ENCODE peak calls at places on chromosomes 4 and X, in five cellular contexts. One of them, this sample, is unnamed.

GRCh38 chr4:81747242-81747930 is 275.7 kb upstream of the RASGEF1B start:
- DNase-seq in dorsolateral prefrontal cortex: no peak
- DNase-seq in anterior cingulate cortex: no peak
- DNase-seq in stimulated activated CD4-positive, alpha-beta T cell treated with anti-CD3 and anti-CD28 coated beads, TNF-alpha, amount 100 ng/mL, for 4 hours: no peak
- DNase-seq in Daoy: peak; percentile 4
- DNase-seq in this sample: no peak

GRCh38 chrX:69387559-69388487 is 116.3 kb upstream of the NALF2 start:
- DNase-seq in stimulated activated CD4-positive, alpha-beta T cell treated with anti-CD3 and anti-CD28 coated beads, TNF-alpha, amount 100 ng/mL, for 4 hours: peak; percentile 4
- DNase-seq in anterior cingulate cortex: no peak
- DNase-seq in dorsolateral prefrontal cortex: peak; percentile 25
- DNase-seq in Daoy: peak; percentile 42
- DNase-seq in this sample: peak; percentile 5

GRCh38 chrX:137565921-137566745 is at the start of gene ZIC3:
- DNase-seq in Daoy: peak; percentile 89
- DNase-seq in anterior cingulate cortex: no peak
- DNase-seq in stimulated activated CD4-positive, alpha-beta T cell treated with anti-CD3 and anti-CD28 coated beads, TNF-alpha, amount 100 ng/mL, for 4 hours: no peak
- DNase-seq in dorsolateral prefrontal cortex: peak; percentile 62
- DNase-seq in this sample: no peak

GRCh38 chr4:119835511-119835910 is 206.9 kb upstream of the PDE5A start:
- DNase-seq in stimulated activated CD4-positive, alpha-beta T cell treated with anti-CD3 and anti-CD28 coated beads, TNF-alpha, amount 100 ng/mL, for 4 hours: no peak
- DNase-seq in dorsolateral prefrontal cortex: no peak
- DNase-seq in Daoy: no peak
- DNase-seq in anterior cingulate cortex: no peak
- DNase-seq in this sample: no peak

GRCh38 chr4:182826391-182826790 is 90.8 kb downstream of the DCTD start:
- DNase-seq in Daoy: no peak
- DNase-seq in stimulated activated CD4-positive, alpha-beta T cell treated with anti-CD3 and anti-CD28 coated beads, TNF-alpha, amount 100 ng/mL, for 4 hours: no peak
- DNase-seq in anterior cingulate cortex: no peak
- DNase-seq in dorsolateral prefrontal cortex: no peak
- DNase-seq in this sample: no peak

GRCh38 chr4:8507624-8508023 is 67.0 kb downstream of the TRMT44 start:
- DNase-seq in stimulated activated CD4-positive, alpha-beta T cell treated with anti-CD3 and anti-CD28 coated beads, TNF-alpha, amount 100 ng/mL, for 4 hours: no peak
- DNase-seq in Daoy: no peak
- DNase-seq in dorsolateral prefrontal cortex: no peak
- DNase-seq in anterior cingulate cortex: no peak
- DNase-seq in this sample: no peak

GRCh38 chr4:7096264-7096663 is 28.4 kb upstream of the GRPEL1 start:
- DNase-seq in stimulated activated CD4-positive, alpha-beta T cell treated with anti-CD3 and anti-CD28 coated beads, TNF-alpha, amount 100 ng/mL, for 4 hours: no peak
- DNase-seq in Daoy: no peak
- DNase-seq in dorsolateral prefrontal cortex: no peak
- DNase-seq in anterior cingulate cortex: no peak
- DNase-seq in this sample: no peak

GRCh38 chr4:169620846-169621228 is 459 bp downstream of the CLCN3 start:
- DNase-seq in Daoy: peak; percentile 5
- DNase-seq in dorsolateral prefrontal cortex: no peak
- DNase-seq in anterior cingulate cortex: no peak
- DNase-seq in stimulated activated CD4-positive, alpha-beta T cell treated with anti-CD3 and anti-CD28 coated beads, TNF-alpha, amount 100 ng/mL, for 4 hours: no peak
- DNase-seq in this sample: no peak

GRCh38 chr4:138669479-138670165 is 346.0 kb upstream of the NOCT start:
- DNase-seq in dorsolateral prefrontal cortex: no peak
- DNase-seq in anterior cingulate cortex: no peak
- DNase-seq in stimulated activated CD4-positive, alpha-beta T cell treated with anti-CD3 and anti-CD28 coated beads, TNF-alpha, amount 100 ng/mL, for 4 hours: no peak
- DNase-seq in Daoy: peak; percentile 60
- DNase-seq in this sample: peak; percentile 17

GRCh38 chr4:128310266-128310697 is 22.7 kb upstream of the PGRMC2 start:
- DNase-seq in anterior cingulate cortex: no peak
- DNase-seq in dorsolateral prefrontal cortex: no peak
- DNase-seq in Daoy: peak; percentile 13
- DNase-seq in stimulated activated CD4-positive, alpha-beta T cell treated with anti-CD3 and anti-CD28 coated beads, TNF-alpha, amount 100 ng/mL, for 4 hours: no peak
- DNase-seq in this sample: no peak

GRCh38 chr4:19983072-19983471 is 268.6 kb upstream of the SLIT2 start:
- DNase-seq in stimulated activated CD4-positive, alpha-beta T cell treated with anti-CD3 and anti-CD28 coated beads, TNF-alpha, amount 100 ng/mL, for 4 hours: no peak
- DNase-seq in dorsolateral prefrontal cortex: no peak
- DNase-seq in Daoy: peak; percentile 55
- DNase-seq in anterior cingulate cortex: no peak
- DNase-seq in this sample: peak; percentile 97

GRCh38 chr4:183326853-183327252 is 4.6 kb upstream of the CLDN24 start:
- DNase-seq in Daoy: peak; percentile 4
- DNase-seq in stimulated activated CD4-positive, alpha-beta T cell treated with anti-CD3 and anti-CD28 coated beads, TNF-alpha, amount 100 ng/mL, for 4 hours: no peak
- DNase-seq in dorsolateral prefrontal cortex: no peak
- DNase-seq in anterior cingulate cortex: no peak
- DNase-seq in this sample: peak; percentile 26

GRCh38 chrX:153061732-153062131 is 5.5 kb downstream of the PNMA3 start:
- DNase-seq in stimulated activated CD4-positive, alpha-beta T cell treated with anti-CD3 and anti-CD28 coated beads, TNF-alpha, amount 100 ng/mL, for 4 hours: no peak
- DNase-seq in dorsolateral prefrontal cortex: no peak
- DNase-seq in Daoy: peak; percentile 25
- DNase-seq in anterior cingulate cortex: no peak
- DNase-seq in this sample: peak; percentile 65

GRCh38 chrX:1094934-1095333 is 117.5 kb downstream of the CRLF2 start:
- DNase-seq in stimulated activated CD4-positive, alpha-beta T cell treated with anti-CD3 and anti-CD28 coated beads, TNF-alpha, amount 100 ng/mL, for 4 hours: no peak
- DNase-seq in dorsolateral prefrontal cortex: no peak
- DNase-seq in Daoy: no peak
- DNase-seq in anterior cingulate cortex: no peak
- DNase-seq in this sample: no peak

GRCh38 chrX:130213376-130213775 is 41.6 kb downstream of the RAB33A start:
- DNase-seq in dorsolateral prefrontal cortex: no peak
- DNase-seq in anterior cingulate cortex: no peak
- DNase-seq in stimulated activated CD4-positive, alpha-beta T cell treated with anti-CD3 and anti-CD28 coated beads, TNF-alpha, amount 100 ng/mL, for 4 hours: no peak
- DNase-seq in Daoy: no peak
- DNase-seq in this sample: no peak

GRCh38 chr4:182578402-182578801 is 335.2 kb downstream of the TENM3 start:
- DNase-seq in dorsolateral prefrontal cortex: no peak
- DNase-seq in stimulated activated CD4-positive, alpha-beta T cell treated with anti-CD3 and anti-CD28 coated beads, TNF-alpha, amount 100 ng/mL, for 4 hours: no peak
- DNase-seq in anterior cingulate cortex: no peak
- DNase-seq in Daoy: peak; percentile 56
- DNase-seq in this sample: peak; percentile 76

GRCh38 chrX:148298737-148299136 is 201.7 kb upstream of the AFF2 start:
- DNase-seq in dorsolateral prefrontal cortex: no peak
- DNase-seq in stimulated activated CD4-positive, alpha-beta T cell treated with anti-CD3 and anti-CD28 coated beads, TNF-alpha, amount 100 ng/mL, for 4 hours: no peak
- DNase-seq in Daoy: peak; percentile 5
- DNase-seq in anterior cingulate cortex: no peak
- DNase-seq in this sample: no peak

GRCh38 chr4:173332021-173332487 is 2.1 kb downstream of the HMGB2 start:
- DNase-seq in anterior cingulate cortex: no peak
- DNase-seq in Daoy: no peak
- DNase-seq in dorsolateral prefrontal cortex: no peak
- DNase-seq in stimulated activated CD4-positive, alpha-beta T cell treated with anti-CD3 and anti-CD28 coated beads, TNF-alpha, amount 100 ng/mL, for 4 hours: no peak
- DNase-seq in this sample: no peak

GRCh38 chr4:24279492-24279891 is 304.9 kb downstream of the DHX15 start:
- DNase-seq in anterior cingulate cortex: no peak
- DNase-seq in stimulated activated CD4-positive, alpha-beta T cell treated with anti-CD3 and anti-CD28 coated beads, TNF-alpha, amount 100 ng/mL, for 4 hours: no peak
- DNase-seq in dorsolateral prefrontal cortex: no peak
- DNase-seq in Daoy: no peak
- DNase-seq in this sample: no peak

GRCh38 chrX:42149281-42149680 is 225.9 kb upstream of the CASK start:
- DNase-seq in stimulated activated CD4-positive, alpha-beta T cell treated with anti-CD3 and anti-CD28 coated beads, TNF-alpha, amount 100 ng/mL, for 4 hours: no peak
- DNase-seq in dorsolateral prefrontal cortex: no peak
- DNase-seq in anterior cingulate cortex: no peak
- DNase-seq in Daoy: no peak
- DNase-seq in this sample: no peak

GRCh38 chr4:72468904-72469502 is 100.0 kb downstream of the ADAMTS3 start:
- DNase-seq in dorsolateral prefrontal cortex: no peak
- DNase-seq in anterior cingulate cortex: no peak
- DNase-seq in stimulated activated CD4-positive, alpha-beta T cell treated with anti-CD3 and anti-CD28 coated beads, TNF-alpha, amount 100 ng/mL, for 4 hours: no peak
- DNase-seq in Daoy: no peak
- DNase-seq in this sample: peak; percentile 32

GRCh38 chr4:122000849-122001248 is 49.0 kb upstream of the TRPC3 start:
- DNase-seq in Daoy: no peak
- DNase-seq in stimulated activated CD4-positive, alpha-beta T cell treated with anti-CD3 and anti-CD28 coated beads, TNF-alpha, amount 100 ng/mL, for 4 hours: no peak
- DNase-seq in dorsolateral prefrontal cortex: no peak
- DNase-seq in anterior cingulate cortex: no peak
- DNase-seq in this sample: no peak

GRCh38 chrX:51568586-51568985 is 50.1 kb downstream of the CENPVL3 start:
- DNase-seq in dorsolateral prefrontal cortex: no peak
- DNase-seq in Daoy: peak; percentile 54
- DNase-seq in anterior cingulate cortex: no peak
- DNase-seq in stimulated activated CD4-positive, alpha-beta T cell treated with anti-CD3 and anti-CD28 coated beads, TNF-alpha, amount 100 ng/mL, for 4 hours: no peak
- DNase-seq in this sample: peak; percentile 72

This sample was measured in HFFc6.